ENCODE peak calls at places on chromosomes 12 and 14, in seven cellular contexts. One of them, this sample, is unnamed.

GRCh38 chr14:91078095-91078737 is 17.8 kb upstream of the RPS6KA5 start:
- DNase-seq in GM06990: peak
- DNase-seq in upper lobe of right lung: no peak
- DNase-seq in BJ: no peak
- DNase-seq in cardiac fibroblast: no peak
- DNase-seq in heart left ventricle: no peak
- DNase-seq in endodermal cell: no peak
- DNase-seq in this sample: no peak

GRCh38 chr12:132284071-132284492 is 45.3 kb downstream of the GALNT9 start:
- DNase-seq in GM06990: no peak
- DNase-seq in upper lobe of right lung: no peak
- DNase-seq in cardiac fibroblast: peak
- DNase-seq in heart left ventricle: no peak
- DNase-seq in BJ: no peak
- DNase-seq in endodermal cell: no peak
- DNase-seq in this sample: no peak

GRCh38 chr14:55125403-55125802 is 3.6 kb upstream of the LGALS3 start:
- DNase-seq in upper lobe of right lung: no peak
- DNase-seq in BJ: no peak
- DNase-seq in heart left ventricle: no peak
- DNase-seq in GM06990: no peak
- DNase-seq in endodermal cell: no peak
- DNase-seq in cardiac fibroblast: no peak
- DNase-seq in this sample: no peak

GRCh38 chr12:71599213-71599612 is 64.4 kb downstream of the ZFC3H1 start:
- DNase-seq in BJ: no peak
- DNase-seq in endodermal cell: no peak
- DNase-seq in upper lobe of right lung: no peak
- DNase-seq in heart left ventricle: no peak
- DNase-seq in GM06990: no peak
- DNase-seq in cardiac fibroblast: no peak
- DNase-seq in this sample: no peak

GRCh38 chr12:122406701-122407154 is 15.7 kb downstream of the CLIP1 start:
- DNase-seq in GM06990: no peak
- DNase-seq in cardiac fibroblast: peak
- DNase-seq in upper lobe of right lung: no peak
- DNase-seq in BJ: peak
- DNase-seq in heart left ventricle: no peak
- DNase-seq in endodermal cell: no peak
- DNase-seq in this sample: no peak

GRCh38 chr14:70779667-70780066 is 29.6 kb downstream of the MAP3K9 start:
- DNase-seq in upper lobe of right lung: no peak
- DNase-seq in endodermal cell: no peak
- DNase-seq in heart left ventricle: peak
- DNase-seq in GM06990: no peak
- DNase-seq in cardiac fibroblast: no peak
- DNase-seq in BJ: no peak
- DNase-seq in this sample: no peak

GRCh38 chr12:49295087-49296001 is at the start of gene PRPH:
- DNase-seq in cardiac fibroblast: no peak
- DNase-seq in endodermal cell: peak
- DNase-seq in heart left ventricle: no peak
- DNase-seq in BJ: no peak
- DNase-seq in GM06990: peak
- DNase-seq in upper lobe of right lung: peak
- DNase-seq in this sample: no peak

GRCh38 chr12:130954544-130954831 is 781 bp downstream of the ADGRD1 start:
- DNase-seq in upper lobe of right lung: peak
- DNase-seq in cardiac fibroblast: no peak
- DNase-seq in heart left ventricle: no peak
- DNase-seq in endodermal cell: no peak
- DNase-seq in BJ: no peak
- DNase-seq in GM06990: no peak
- DNase-seq in this sample: no peak

GRCh38 chr12:39605501-39605900 is 14.1 kb downstream of the ABCD2 start:
- DNase-seq in GM06990: no peak
- DNase-seq in cardiac fibroblast: peak
- DNase-seq in heart left ventricle: no peak
- DNase-seq in endodermal cell: no peak
- DNase-seq in upper lobe of right lung: no peak
- DNase-seq in BJ: no peak
- DNase-seq in this sample: no peak

GRCh38 chr12:133256321-133256720 is 20.6 kb upstream of the ANHX start:
- DNase-seq in BJ: no peak
- DNase-seq in endodermal cell: no peak
- DNase-seq in heart left ventricle: no peak
- DNase-seq in upper lobe of right lung: no peak
- DNase-seq in cardiac fibroblast: no peak
- DNase-seq in GM06990: no peak
- DNase-seq in this sample: no peak

GRCh38 chr12:89353823-89354629 is 1.7 kb upstream of the DUSP6 start:
- DNase-seq in upper lobe of right lung: peak
- DNase-seq in GM06990: peak
- DNase-seq in endodermal cell: peak
- DNase-seq in cardiac fibroblast: peak
- DNase-seq in BJ: no peak
- DNase-seq in heart left ventricle: peak
- DNase-seq in this sample: no peak

GRCh38 chr14:96072746-96073145 is 33.6 kb downstream of the C14orf132 start:
- DNase-seq in cardiac fibroblast: no peak
- DNase-seq in BJ: no peak
- DNase-seq in heart left ventricle: no peak
- DNase-seq in upper lobe of right lung: no peak
- DNase-seq in GM06990: no peak
- DNase-seq in endodermal cell: no peak
- DNase-seq in this sample: no peak

GRCh38 chr12:88746386-88746785 is 166.1 kb upstream of the KITLG start:
- DNase-seq in BJ: peak
- DNase-seq in cardiac fibroblast: no peak
- DNase-seq in heart left ventricle: no peak
- DNase-seq in upper lobe of right lung: no peak
- DNase-seq in endodermal cell: no peak
- DNase-seq in GM06990: no peak
- DNase-seq in this sample: no peak

GRCh38 chr14:101122855-101123129 is 219.3 kb upstream of the RTL1 start:
- DNase-seq in heart left ventricle: no peak
- DNase-seq in endodermal cell: peak
- DNase-seq in GM06990: no peak
- DNase-seq in cardiac fibroblast: no peak
- DNase-seq in BJ: no peak
- DNase-seq in upper lobe of right lung: no peak
- DNase-seq in this sample: no peak

GRCh38 chr12:92863255-92863654 is 65.8 kb downstream of the EEA1 start:
- DNase-seq in upper lobe of right lung: no peak
- DNase-seq in cardiac fibroblast: no peak
- DNase-seq in BJ: no peak
- DNase-seq in endodermal cell: no peak
- DNase-seq in GM06990: no peak
- DNase-seq in heart left ventricle: no peak
- DNase-seq in this sample: no peak

GRCh38 chr12:120710805-120711296 is 593 bp downstream of the UNC119B start:
- DNase-seq in BJ: no peak
- DNase-seq in GM06990: peak
- DNase-seq in heart left ventricle: peak
- DNase-seq in cardiac fibroblast: no peak
- DNase-seq in endodermal cell: peak
- DNase-seq in upper lobe of right lung: peak
- DNase-seq in this sample: no peak

GRCh38 chr14:69152944-69153847 is at the start of gene DCAF5:
- DNase-seq in GM06990: peak
- DNase-seq in BJ: peak
- DNase-seq in endodermal cell: peak
- DNase-seq in cardiac fibroblast: peak
- DNase-seq in heart left ventricle: peak
- DNase-seq in upper lobe of right lung: peak
- DNase-seq in this sample: peak

GRCh38 chr12:69068431-69068830 is 135.5 kb upstream of the CPM start:
- DNase-seq in GM06990: no peak
- DNase-seq in BJ: no peak
- DNase-seq in upper lobe of right lung: no peak
- DNase-seq in heart left ventricle: no peak
- DNase-seq in endodermal cell: no peak
- DNase-seq in cardiac fibroblast: peak
- DNase-seq in this sample: no peak

GRCh38 chr12:64255249-64255648 is 33.2 kb upstream of the KICS2 start:
- DNase-seq in upper lobe of right lung: no peak
- DNase-seq in GM06990: no peak
- DNase-seq in endodermal cell: no peak
- DNase-seq in heart left ventricle: no peak
- DNase-seq in cardiac fibroblast: no peak
- DNase-seq in BJ: no peak
- DNase-seq in this sample: no peak

GRCh38 chr12:51275088-51275487 is 4.9 kb upstream of the SMAGP start:
- DNase-seq in BJ: no peak
- DNase-seq in cardiac fibroblast: no peak
- DNase-seq in upper lobe of right lung: no peak
- DNase-seq in GM06990: no peak
- DNase-seq in heart left ventricle: no peak
- DNase-seq in endodermal cell: no peak
- DNase-seq in this sample: no peak

GRCh38 chr12:51265024-51265423 is 5.2 kb downstream of the SMAGP start:
- DNase-seq in endodermal cell: no peak
- DNase-seq in GM06990: no peak
- DNase-seq in upper lobe of right lung: no peak
- DNase-seq in heart left ventricle: no peak
- DNase-seq in BJ: no peak
- DNase-seq in cardiac fibroblast: no peak
- DNase-seq in this sample: no peak

GRCh38 chr12:51269174-51270066 is 795 bp downstream of the SMAGP start:
- DNase-seq in upper lobe of right lung: peak
- DNase-seq in endodermal cell: peak
- DNase-seq in heart left ventricle: peak
- DNase-seq in cardiac fibroblast: peak
- DNase-seq in GM06990: peak
- DNase-seq in BJ: no peak
- DNase-seq in this sample: no peak

GRCh38 chr12:51270847-51271518 is 768 bp upstream of the SMAGP start:
- DNase-seq in upper lobe of right lung: no peak
- DNase-seq in cardiac fibroblast: peak
- DNase-seq in GM06990: no peak
- DNase-seq in heart left ventricle: no peak
- DNase-seq in BJ: peak
- DNase-seq in endodermal cell: no peak
- DNase-seq in this sample: no peak

DNA sequence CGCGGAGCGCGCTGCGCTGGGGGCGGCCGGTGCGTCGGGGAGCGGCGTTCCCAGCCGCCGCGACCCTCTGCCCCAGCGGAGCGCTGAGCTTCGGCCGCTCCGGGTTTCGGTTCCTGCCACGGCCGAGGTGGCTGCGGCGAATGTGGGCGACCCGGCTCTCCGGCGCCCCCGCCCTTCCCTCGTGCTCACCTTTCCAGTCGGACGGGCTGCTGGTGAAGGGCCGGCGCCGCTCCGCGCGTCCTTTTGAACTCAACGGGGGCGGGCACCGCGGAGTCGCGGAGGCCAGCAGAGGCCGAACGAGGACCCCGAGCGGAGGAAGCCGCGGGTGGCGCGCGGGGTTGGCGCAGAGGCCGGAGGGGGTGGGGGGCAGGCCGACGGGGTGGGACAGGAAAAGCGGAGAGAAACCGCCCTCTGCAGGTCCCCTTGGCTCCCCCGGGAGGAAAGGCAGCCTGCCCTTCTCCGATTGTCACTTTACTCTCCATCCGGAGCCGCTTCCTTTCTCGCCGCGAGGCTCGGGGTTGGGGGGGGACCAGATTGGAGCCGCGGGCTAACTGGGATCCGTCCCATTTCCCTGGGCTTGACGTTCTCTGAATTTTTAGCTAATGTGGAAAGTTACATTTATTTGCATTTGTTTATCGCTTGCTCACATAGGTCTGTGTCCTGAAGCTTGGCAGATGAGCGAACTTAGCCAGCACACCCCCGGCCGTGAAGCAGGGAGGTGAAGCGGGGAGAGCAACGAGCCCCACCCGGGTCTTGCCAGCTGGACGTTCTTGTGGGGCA is at the start of gene SMAGP:
- DNase-seq in cardiac fibroblast: peak
- DNase-seq in upper lobe of right lung: peak
- DNase-seq in BJ: no peak
- DNase-seq in heart left ventricle: peak
- DNase-seq in endodermal cell: peak
- DNase-seq in GM06990: peak
- DNase-seq in this sample: no peak
- TF ChIP-seq CTCF in cardiac fibroblast: no peak
- TF ChIP-seq CTCF in upper lobe of right lung: no peak
- TF ChIP-seq CTCF in BJ: no peak
- TF ChIP-seq CTCF in heart left ventricle: no peak
- TF ChIP-seq CTCF in endodermal cell: no peak
- TF ChIP-seq CTCF in GM06990: no peak
- TF ChIP-seq CTCF in this sample: peak

GRCh38 chr14:105411985-105412767 is 7.5 kb upstream of the MTA1 start:
- DNase-seq in endodermal cell: peak
- DNase-seq in GM06990: no peak
- DNase-seq in upper lobe of right lung: no peak
- DNase-seq in BJ: no peak
- DNase-seq in heart left ventricle: no peak
- DNase-seq in cardiac fibroblast: no peak
- DNase-seq in this sample: no peak

GRCh38 chr14:105410642-105411016 is 9.0 kb upstream of the MTA1 start:
- DNase-seq in GM06990: no peak
- DNase-seq in upper lobe of right lung: no peak
- DNase-seq in BJ: no peak
- DNase-seq in endodermal cell: no peak
- DNase-seq in heart left ventricle: no peak
- DNase-seq in cardiac fibroblast: no peak
- DNase-seq in this sample: no peak

GRCh38 chr14:105409379-105409778 is 10.2 kb upstream of the MTA1 start:
- DNase-seq in endodermal cell: no peak
- DNase-seq in upper lobe of right lung: no peak
- DNase-seq in BJ: no peak
- DNase-seq in heart left ventricle: no peak
- DNase-seq in cardiac fibroblast: no peak
- DNase-seq in GM06990: no peak
- DNase-seq in this sample: no peak

GRCh38 chr14:105412768-105413541 is 6.7 kb upstream of the MTA1 start:
- DNase-seq in endodermal cell: peak
- DNase-seq in cardiac fibroblast: no peak
- DNase-seq in GM06990: no peak
- DNase-seq in BJ: no peak
- DNase-seq in heart left ventricle: no peak
- DNase-seq in upper lobe of right lung: no peak
- DNase-seq in this sample: no peak

GRCh38 chr14:105411017-105411941 is 8.3 kb upstream of the MTA1 start:
- DNase-seq in cardiac fibroblast: peak
- DNase-seq in GM06990: no peak
- DNase-seq in endodermal cell: peak
- DNase-seq in BJ: no peak
- DNase-seq in upper lobe of right lung: peak
- DNase-seq in heart left ventricle: no peak
- DNase-seq in this sample: no peak
- H3K4me3 ChIP-seq in cardiac fibroblast: peak
- H3K4me3 ChIP-seq in GM06990: no peak
- H3K4me3 ChIP-seq in endodermal cell: peak
- H3K4me3 ChIP-seq in BJ: peak
- H3K4me3 ChIP-seq in upper lobe of right lung: peak
- H3K4me3 ChIP-seq in heart left ventricle: no peak
- H3K4me3 ChIP-seq in this sample: no peak

GRCh38 chr12:67069451-67070306 is 199.5 kb upstream of the CAND1 start:
- DNase-seq in cardiac fibroblast: no peak
- DNase-seq in BJ: no peak
- DNase-seq in endodermal cell: peak
- DNase-seq in GM06990: peak
- DNase-seq in heart left ventricle: no peak
- DNase-seq in upper lobe of right lung: peak
- DNase-seq in this sample: no peak
- TF ChIP-seq CTCF in cardiac fibroblast: no peak
- TF ChIP-seq CTCF in BJ: peak
- TF ChIP-seq CTCF in endodermal cell: peak
- TF ChIP-seq CTCF in GM06990: no peak
- TF ChIP-seq CTCF in heart left ventricle: no peak
- TF ChIP-seq CTCF in upper lobe of right lung: no peak
- TF ChIP-seq CTCF in this sample: peak

GRCh38 chr12:52007982-52008510 is 1.3 kb downstream of the TAMALIN start:
- DNase-seq in BJ: no peak
- DNase-seq in cardiac fibroblast: no peak
- DNase-seq in endodermal cell: peak
- DNase-seq in upper lobe of right lung: no peak
- DNase-seq in heart left ventricle: no peak
- DNase-seq in GM06990: no peak
- DNase-seq in this sample: no peak
- H3K4me3 ChIP-seq in BJ: peak
- H3K4me3 ChIP-seq in cardiac fibroblast: peak
- H3K4me3 ChIP-seq in endodermal cell: no peak
- H3K4me3 ChIP-seq in upper lobe of right lung: peak
- H3K4me3 ChIP-seq in heart left ventricle: peak
- H3K4me3 ChIP-seq in GM06990: no peak
- H3K4me3 ChIP-seq in this sample: no peak

This sample was measured in GM12864.